ENCODE peak calls at places on chromosomes 6 and 20, in five cellular contexts. T is NCI-H748 treated with DMSO at 0.1 percent for 48 hours, A is RKO, N is T-helper 2 cell, J is glomerular endothelial cell. Z is an unnamed sample.

GRCh38 chr20:62227977-62228958 is 8.2 kb upstream of the HRH3 start:
- DNase-seq in T (no peak), A (no peak), N (no peak), J (no peak), Z (no peak)

GRCh38 chr6:53179961-53180651 is 31.5 kb upstream of the GCM1 start:
- DNase-seq in T (peak), A (no peak), N (no peak), J (peak), Z (peak)

GRCh38 chr6:6657085-6657819 is 68.7 kb downstream of the LY86 start:
- DNase-seq in T (no peak), A (no peak), N (no peak), J (no peak), Z (no peak)

GRCh38 chr20:15862178-15862577 is 711.1 kb downstream of the KIF16B start:
- DNase-seq in T (peak), A (no peak), N (no peak), J (no peak), Z (no peak)

GRCh38 chr20:51884561-51884960 is 82.2 kb upstream of the SALL4 start:
- DNase-seq in T (no peak), A (no peak), N (no peak), J (no peak), Z (no peak)

GRCh38 chr6:14240411-14241166 is 123.0 kb downstream of the CD83 start:
- DNase-seq in T (no peak), A (no peak), N (no peak), J (no peak), Z (no peak)

GRCh38 chr6:37372116-37372515 is 18.3 kb downstream of the RNF8 start:
- DNase-seq in T (no peak), A (no peak), N (no peak), J (no peak), Z (no peak)

GRCh38 chr6:137341721-137342195 is 122.6 kb upstream of the IFNGR1 start:
- DNase-seq in T (no peak), A (peak), N (peak), J (no peak), Z (peak)

GRCh38 chr6:165010556-165011535 is 298.6 kb downstream of the C6orf118 start:
- DNase-seq in T (no peak), A (no peak), N (no peak), J (no peak), Z (no peak)

GRCh38 chr6:18148304-18149025 is 6.4 kb downstream of the TPMT start:
- DNase-seq in T (no peak), A (peak), N (no peak), J (no peak), Z (no peak)

GRCh38 chr20:58611236-58612020 is 39.7 kb upstream of the STX16 start:
- DNase-seq in T (no peak), A (no peak), N (no peak), J (no peak), Z (no peak)

GRCh38 chr20:4014031-4014474 is 1.3 kb downstream of the RNF24 start:
- DNase-seq in T (peak), A (peak), N (no peak), J (no peak), Z (no peak)

GRCh38 chr20:3658708-3659491 is 4.3 kb downstream of the GFRA4 start:
- DNase-seq in T (no peak), A (no peak), N (no peak), J (no peak), Z (no peak)

GRCh38 chr6:74467533-74468215 is 738.2 kb downstream of the COL12A1 start:
- DNase-seq in T (no peak), A (no peak), N (no peak), J (no peak), Z (no peak)

GRCh38 chr6:98054453-98054852 is 771.4 kb upstream of the MMS22L start:
- DNase-seq in T (no peak), A (peak), N (no peak), J (no peak), Z (no peak)

GRCh38 chr6:30543824-30544223 is 12.5 kb downstream of the GNL1 start:
- DNase-seq in T (no peak), A (no peak), N (no peak), J (no peak), Z (peak)

GRCh38 chr20:45904583-45905504 is 7.1 kb downstream of the PLTP start:
- DNase-seq in T (no peak), A (no peak), N (no peak), J (no peak), Z (no peak)

GRCh38 chr20:7855545-7855944 is 84.7 kb downstream of the HAO1 start:
- DNase-seq in T (peak), A (no peak), N (no peak), J (no peak), Z (no peak)

GRCh38 chr20:29410805-29411457 is 1846.5 kb upstream of the DEFB115 start:
- DNase-seq in T (no peak), A (no peak), N (no peak), J (no peak), Z (no peak)

GRCh38 chr6:13767121-13767794 is 47.1 kb downstream of the MCUR1 start:
- DNase-seq in T (no peak), A (no peak), N (no peak), J (no peak), Z (no peak)

GRCh38 chr6:169803816-169804340 is 52.5 kb downstream of the ERMARD start:
- DNase-seq in T (no peak), A (no peak), N (no peak), J (no peak), Z (no peak)

GRCh38 chr20:15603501-15603900 is 969.7 kb downstream of the KIF16B start:
- DNase-seq in T (no peak), A (no peak), N (no peak), J (no peak), Z (no peak)

GRCh38 chr6:44064948-44065272 is 62.3 kb downstream of the MRPL14 start:
- DNase-seq in T (no peak), A (no peak), N (no peak), J (no peak), Z (no peak)

GRCh38 chr6:106568518-106568917 is 60.8 kb downstream of the RTN4IP1 start:
- DNase-seq in T (no peak), A (no peak), N (no peak), J (no peak), Z (no peak)

GRCh38 chr6:152572395-152573061 is 64.6 kb downstream of the SYNE1 start:
- DNase-seq in T (no peak), A (no peak), N (no peak), J (no peak), Z (no peak)

GRCh38 chr6:72324591-72324990 is 297.3 kb upstream of the KCNQ5 start:
- DNase-seq in T (no peak), A (no peak), N (no peak), J (no peak), Z (no peak)

GRCh38 chr6:24321538-24322162 is 36.2 kb downstream of the DCDC2 start:
- DNase-seq in T (no peak), A (peak), N (no peak), J (no peak), Z (no peak)

GRCh38 chr6:105669232-105669631 is 266.4 kb upstream of the PREP start:
- DNase-seq in T (no peak), A (no peak), N (no peak), J (no peak), Z (no peak)

GRCh38 chr20:21020656-21021004 is 85.5 kb downstream of the LINC00237 start:
- DNase-seq in T (no peak), A (no peak), N (no peak), J (no peak), Z (no peak)

GRCh38 chr6:106750146-106750900 is 120.9 kb downstream of the QRSL1 start:
- DNase-seq in T (peak), A (no peak), N (no peak), J (no peak), Z (no peak)

GRCh38 chr6:152635949-152636674 is 1.1 kb downstream of the SYNE1 start:
- DNase-seq in T (peak), A (no peak), N (no peak), J (no peak), Z (no peak)

GRCh38 chr6:116682334-116682712 is 1.3 kb downstream of the KPNA5 start:
- DNase-seq in T (peak), A (peak), N (peak), J (no peak), Z (peak)

GRCh38 chr20:444862-445426 is 17.4 kb downstream of the TBC1D20 start:
- DNase-seq in T (no peak), A (no peak), N (no peak), J (no peak), Z (no peak)

GRCh38 chr20:44748005-44748370 is 2.3 kb downstream of the KCNK15 start:
- DNase-seq in T (no peak), A (no peak), N (no peak), J (no peak), Z (no peak)

GRCh38 chr6:15413558-15414257 is 167.8 kb downstream of the JARID2 start:
- DNase-seq in T (no peak), A (no peak), N (no peak), J (no peak), Z (no peak)

GRCh38 chr6:136784910-136785746 is 7.1 kb downstream of the MAP3K5 start:
- DNase-seq in T (no peak), A (no peak), N (no peak), J (peak), Z (peak)

GRCh38 chr6:41716516-41717446 is 18.6 kb downstream of the TFEB start:
- DNase-seq in T (no peak), A (no peak), N (no peak), J (no peak), Z (no peak)

GRCh38 chr6:170366248-170366960 is 59.8 kb downstream of the FAM120B start:
- DNase-seq in T (no peak), A (no peak), N (no peak), J (no peak), Z (no peak)

GRCh38 chr6:159008656-159009288 is 8.8 kb upstream of the RSPH3 start:
- DNase-seq in T (peak), A (peak), N (no peak), J (no peak), Z (no peak)

Z was measured in effector CD4-positive, alpha-beta T cell.